ENCODE peak calls at places on chromosomes 16 and 17, in six cellular contexts. F is left cardiac atrium, W is GM04503, B is small intestine, J is KG1, T is Karpas-422. U is an unnamed sample.

GRCh38 chr17:50117202-50118040 is 12.5 kb downstream of the SAMD14 start:
- DNase-seq in F (peak), W (no peak), B (peak), J (no peak), T (no peak), U (peak)

GRCh38 chr17:57599271-57600045 is 145.6 kb downstream of the CCDC182 start:
- DNase-seq in F (no peak), W (no peak), B (no peak), J (peak), T (peak), U (no peak)

GRCh38 chr17:82228842-82229685 is at the start of gene SLC16A3:
- DNase-seq in F (peak), W (no peak), B (peak), J (peak), T (no peak), U (peak)

GRCh38 chr16:4694664-4695451 is 1.5 kb downstream of the NUDT16L1 start:
- DNase-seq in F (peak), W (no peak), B (no peak), J (no peak), T (no peak), U (no peak)

GRCh38 chr16:88069397-88070168 is 118.3 kb downstream of the BANP start:
- DNase-seq in F (no peak), W (no peak), B (no peak), J (no peak), T (peak), U (no peak)

GRCh38 chr16:28879261-28879840 is 1.1 kb downstream of the ATP2A1 start:
- DNase-seq in F (peak), W (no peak), B (no peak), J (no peak), T (peak), U (no peak)

GRCh38 chr17:19645608-19646250 is 2.8 kb upstream of the ALDH3A2 start:
- DNase-seq in F (no peak), W (no peak), B (peak), J (no peak), T (peak), U (peak)

GRCh38 chr16:57028086-57028485 is 38.7 kb downstream of the NLRC5 start:
- DNase-seq in F (no peak), W (no peak), B (no peak), J (no peak), T (no peak), U (peak)

GRCh38 chr16:21224800-21225199 is 8.7 kb upstream of the ANKS4B start:
- DNase-seq in F (no peak), W (no peak), B (no peak), J (no peak), T (no peak), U (no peak)

GRCh38 chr16:22206847-22207714 is 1.0 kb downstream of the EEF2K start:
- DNase-seq in F (peak), W (no peak), B (peak), J (no peak), T (peak), U (no peak)

GRCh38 chr17:7858487-7858832 is 657 bp downstream of the CYB5D1 start:
- DNase-seq in F (peak), W (no peak), B (peak), J (no peak), T (no peak), U (peak)

GRCh38 chr16:11988258-11988978 is 11.9 kb downstream of the SNX29 start:
- DNase-seq in F (no peak), W (no peak), B (no peak), J (no peak), T (no peak), U (no peak)

GRCh38 chr17:62098623-62099231 is 33.6 kb upstream of the MED13 start:
- DNase-seq in F (no peak), W (no peak), B (peak), J (no peak), T (peak), U (no peak)

GRCh38 chr17:66508896-66509843 is 206.8 kb downstream of the PRKCA start:
- DNase-seq in F (peak), W (peak), B (peak), J (no peak), T (no peak), U (peak)

GRCh38 chr16:88465387-88465983 is 12.4 kb downstream of the ZFPM1 start:
- DNase-seq in F (no peak), W (no peak), B (no peak), J (no peak), T (no peak), U (no peak)

GRCh38 chr17:964881-965280 is 14.7 kb downstream of the NXN start:
- DNase-seq in F (no peak), W (no peak), B (no peak), J (no peak), T (no peak), U (no peak)

GRCh38 chr16:79571753-79572544 is 28.6 kb downstream of the MAF start:
- DNase-seq in F (no peak), W (no peak), B (no peak), J (no peak), T (no peak), U (no peak)

GRCh38 chr16:30482366-30482765 is 9.8 kb downstream of the ITGAL start:
- DNase-seq in F (no peak), W (no peak), B (peak), J (no peak), T (peak), U (no peak)

GRCh38 chr16:11326737-11327276 is 18.5 kb upstream of the RMI2 start:
- DNase-seq in F (no peak), W (no peak), B (no peak), J (no peak), T (no peak), U (no peak)

GRCh38 chr16:1470543-1471251 is 4.1 kb downstream of the CLCN7 start:
- DNase-seq in F (no peak), W (no peak), B (no peak), J (no peak), T (no peak), U (no peak)

GRCh38 chr16:64730261-64730660 is 391.6 kb downstream of the CDH11 start:
- DNase-seq in F (no peak), W (no peak), B (no peak), J (no peak), T (no peak), U (no peak)

GRCh38 chr16:72884037-72884436 is 163.9 kb downstream of the ZFHX3 start:
- DNase-seq in F (no peak), W (no peak), B (no peak), J (no peak), T (no peak), U (no peak)

GRCh38 chr17:67030641-67031040 is 13.7 kb upstream of the CACNG1 start:
- DNase-seq in F (no peak), W (no peak), B (no peak), J (no peak), T (no peak), U (no peak)

GRCh38 chr16:901715-902601 is 68.8 kb downstream of the LMF1 start:
- DNase-seq in F (no peak), W (no peak), B (no peak), J (no peak), T (no peak), U (no peak)

GRCh38 chr17:40614431-40615294 is 33.0 kb downstream of the SMARCE1 start:
- DNase-seq in F (no peak), W (no peak), B (no peak), J (no peak), T (no peak), U (no peak)

GRCh38 chr17:1626333-1626732 is 2.3 kb downstream of the SLC43A2 start:
- DNase-seq in F (no peak), W (no peak), B (peak), J (no peak), T (no peak), U (no peak)

GRCh38 chr17:79803997-79804855 is 7.3 kb upstream of the CBX8 start:
- DNase-seq in F (no peak), W (no peak), B (no peak), J (no peak), T (peak), U (no peak)

GRCh38 chr16:65855171-65856145 is 511.0 kb upstream of the CDH5 start:
- DNase-seq in F (no peak), W (no peak), B (no peak), J (no peak), T (no peak), U (no peak)

GRCh38 chr16:54585966-54586365 is 299.4 kb upstream of the IRX3 start:
- DNase-seq in F (no peak), W (no peak), B (no peak), J (no peak), T (no peak), U (no peak)

GRCh38 chr17:75549246-75550138 is 24.0 kb downstream of the LLGL2 start:
- DNase-seq in F (no peak), W (no peak), B (peak), J (no peak), T (no peak), U (peak)

GRCh38 chr17:79948406-79948917 is 87.2 kb downstream of the TBC1D16 start:
- DNase-seq in F (peak), W (no peak), B (no peak), J (no peak), T (no peak), U (no peak)

GRCh38 chr16:2398520-2398919 is 30.7 kb upstream of the CCNF start:
- DNase-seq in F (no peak), W (no peak), B (no peak), J (no peak), T (no peak), U (no peak)

GRCh38 chr17:32689348-32689747 is 187.6 kb downstream of the MYO1D start:
- DNase-seq in F (no peak), W (no peak), B (no peak), J (no peak), T (no peak), U (no peak)

GRCh38 chr17:2936771-2937321 is 126.6 kb downstream of the OR1D5 start:
- DNase-seq in F (no peak), W (no peak), B (no peak), J (no peak), T (no peak), U (no peak)

GRCh38 chr17:40707720-40708119 is 4.2 kb upstream of the KRT24 start:
- DNase-seq in F (peak), W (no peak), B (no peak), J (no peak), T (no peak), U (peak)

GRCh38 chr16:56245197-56245596 is 53.9 kb downstream of the GNAO1 start:
- DNase-seq in F (no peak), W (peak), B (no peak), J (no peak), T (no peak), U (peak)

GRCh38 chr16:17160285-17160854 is 310.4 kb downstream of the XYLT1 start:
- DNase-seq in F (no peak), W (no peak), B (no peak), J (no peak), T (no peak), U (no peak)

GRCh38 chr17:80284631-80285030 is 24.0 kb downstream of the RNF213 start:
- DNase-seq in F (no peak), W (no peak), B (no peak), J (no peak), T (no peak), U (no peak)